ENCODE peak calls at places on chromosomes 16 and 17, in four cellular contexts. D is GM13977, P is EL, A is RPMI8226. L is an unnamed sample.

GRCh38 chr17:2171725-2172446 is 117.0 kb downstream of the HIC1 start:
- DNase-seq in A (no peak), D (no peak), P (peak), L (no peak)

GRCh38 chr16:26178298-26178697 is 486.5 kb downstream of the HS3ST4 start:
- DNase-seq in D (no peak), A (no peak), P (no peak), L (no peak)

GRCh38 chr16:22912654-22913053 is 98.7 kb downstream of the HS3ST2 start:
- DNase-seq in A (no peak), D (no peak), P (no peak), L (no peak)

GRCh38 chr16:47732806-47733150 is 271.6 kb downstream of the PHKB start:
- DNase-seq in A (no peak), D (no peak), P (peak), L (no peak)

GRCh38 chr17:18267927-18268711 is 7.7 kb downstream of the MIEF2 start:
- DNase-seq in D (no peak), P (peak), A (no peak), L (no peak)

GRCh38 chr17:35695613-35696012 is 35.8 kb upstream of the RASL10B start:
- DNase-seq in D (no peak), A (no peak), P (no peak), L (no peak)

GRCh38 chr17:333626-334396 is 18.8 kb downstream of the RPH3AL start:
- DNase-seq in D (no peak), P (peak), A (peak), L (no peak)

GRCh38 chr16:75820672-75821071 is 94.4 kb upstream of the CPHXL start:
- DNase-seq in A (no peak), P (peak), D (no peak), L (no peak)

GRCh38 chr17:4796550-4796915 is 569 bp downstream of the PSMB6 start:
- DNase-seq in A (no peak), P (peak), D (no peak), L (peak)

GRCh38 chr17:43530303-43531081 is 15.6 kb downstream of the ETV4 start:
- DNase-seq in A (no peak), D (no peak), P (peak), L (peak)

GRCh38 chr16:9909072-9909471 is 273.2 kb downstream of the GRIN2A start:
- DNase-seq in P (peak), A (no peak), D (no peak), L (no peak)

GRCh38 chr17:69223809-69224208 is 4.8 kb downstream of the ABCA10 start:
- DNase-seq in P (peak), D (peak), A (no peak), L (peak)

GRCh38 chr16:51629602-51630001 is 478.5 kb upstream of the SALL1 start:
- DNase-seq in D (no peak), A (no peak), P (no peak), L (no peak)

GRCh38 chr17:40130352-40131042 is 8.7 kb downstream of the MSL1 start:
- DNase-seq in A (no peak), D (no peak), P (no peak), L (no peak)

GRCh38 chr17:38750312-38751121 is 2.0 kb upstream of the PSMB3 start:
- DNase-seq in D (no peak), P (no peak), A (peak), L (peak)

GRCh38 chr16:24975428-24975889 is 39.7 kb downstream of the ARHGAP17 start:
- DNase-seq in D (peak), A (no peak), P (peak), L (no peak)

GRCh38 chr17:66449418-66449977 is 147.1 kb downstream of the PRKCA start:
- DNase-seq in D (no peak), A (no peak), P (no peak), L (no peak)

GRCh38 chr17:2794116-2794803 is 2.0 kb upstream of the RAP1GAP2 start:
- DNase-seq in D (no peak), P (no peak), A (peak), L (no peak)

GRCh38 chr17:70636517-70637133 is 467.3 kb downstream of the KCNJ2 start:
- DNase-seq in P (peak), D (peak), A (peak), L (peak)

GRCh38 chr17:72116692-72117469 is 3.9 kb upstream of the SOX9 start:
- DNase-seq in A (no peak), P (peak), D (no peak), L (no peak)

GRCh38 chr16:22653876-22654275 is 143.2 kb downstream of the NPIPB5 start:
- DNase-seq in A (no peak), P (no peak), D (no peak), L (no peak)

GRCh38 chr17:50642071-50642721 is 7.5 kb downstream of the ABCC3 start:
- DNase-seq in A (no peak), D (no peak), P (no peak), L (no peak)

GRCh38 chr16:59290718-59291117 is 556.6 kb upstream of the GOT2 start:
- DNase-seq in P (no peak), A (no peak), D (no peak), L (no peak)

GRCh38 chr17:3524024-3524423 is 33.6 kb downstream of the TRPV3 start:
- DNase-seq in P (no peak), A (no peak), D (no peak), L (no peak)

GRCh38 chr16:472199-472504 is 46.7 kb downstream of the RAB11FIP3 start:
- DNase-seq in D (no peak), A (no peak), P (no peak), L (no peak)

GRCh38 chr16:17396762-17397498 is 73.8 kb downstream of the XYLT1 start:
- DNase-seq in D (no peak), P (no peak), A (peak), L (no peak)

L was measured in NCI-H146.